ENCODE peak calls at places on chromosome 21, in five cellular contexts. I is neural progenitor cell; Y is CD8-positive, alpha-beta T cell; U is H1; D is heart right ventricle. S is an unnamed sample.

GRCh38 chr21:28136687-28137086 is 856.0 kb downstream of the LTN1 start:
- DNase-seq in Y (no peak), U (no peak), I (no peak), D (no peak), S (no peak)

GRCh38 chr21:27260728-27261127 is 293.8 kb upstream of the ADAMTS5 start:
- DNase-seq in Y (no peak), U (no peak), I (no peak), D (no peak), S (no peak)

GRCh38 chr21:44774972-44775371 is 26.6 kb downstream of the UBE2G2 start:
- DNase-seq in U (no peak), I (no peak), D (no peak), Y (no peak), S (no peak)

GRCh38 chr21:34552324-34553198 is 40.6 kb upstream of the KCNE1 start:
- DNase-seq in U (no peak), I (no peak), Y (no peak), D (no peak), S (no peak)

GRCh38 chr21:45972353-45972715 is 9.2 kb upstream of the COL6A1 start:
- DNase-seq in U (peak; percentile 73), I (no peak), D (peak; percentile 60), Y (no peak), S (no peak)

GRCh38 chr21:44370771-44371410 is 17.5 kb downstream of the TRPM2 start:
- DNase-seq in Y (no peak), D (no peak), U (no peak), I (no peak), S (no peak)

GRCh38 chr21:24861471-24861870 is 745.8 kb downstream of the MRPL39 start:
- DNase-seq in I (no peak), Y (no peak), U (no peak), D (no peak), S (no peak)

GRCh38 chr21:29384608-29385359 is 86.1 kb downstream of the BACH1 start:
- DNase-seq in U (no peak), I (no peak), Y (no peak), D (no peak), S (no peak)

GRCh38 chr21:22062472-22063139 is 1064.4 kb downstream of the NCAM2 start:
- DNase-seq in D (no peak), Y (no peak), I (peak; percentile 13), U (no peak), S (no peak)
- TF ChIP-seq CTCF in D (no peak), Y (no peak), I (no peak), U (no peak), S (no peak)

DNA sequence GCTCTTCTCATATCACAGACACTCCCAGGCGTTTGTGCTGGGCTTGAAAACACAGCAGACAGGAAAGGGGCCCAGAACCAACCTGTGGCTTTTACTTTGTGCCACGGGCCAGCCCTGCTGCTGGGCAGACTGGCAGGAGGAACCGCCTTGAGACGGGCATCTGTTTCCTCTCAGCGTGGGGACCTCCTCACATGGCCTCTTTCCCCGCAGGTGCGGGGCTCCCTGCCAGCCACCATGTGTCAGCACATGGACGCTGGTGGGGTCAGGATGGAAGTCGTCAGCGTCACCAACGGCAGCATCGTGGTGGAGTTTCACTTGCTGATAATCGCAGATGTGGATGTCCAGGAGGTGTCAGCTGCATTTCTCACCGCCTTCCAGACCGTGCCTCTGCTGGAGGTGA is 47.8 kb downstream of the UMODL1 start:
- DNase-seq in I (no peak), D (no peak), U (no peak), Y (no peak), S (no peak)
- H3K4me1 ChIP-seq in I (no peaks in the 10 kb centered on the region), D (no peaks in the 10 kb centered on the region), U (peaks cover 4% of the 10 kb centered on the region), Y (peaks cover 19% of the 10 kb centered on the region), S (peaks cover 3% of the 10 kb centered on the region)

DNA sequence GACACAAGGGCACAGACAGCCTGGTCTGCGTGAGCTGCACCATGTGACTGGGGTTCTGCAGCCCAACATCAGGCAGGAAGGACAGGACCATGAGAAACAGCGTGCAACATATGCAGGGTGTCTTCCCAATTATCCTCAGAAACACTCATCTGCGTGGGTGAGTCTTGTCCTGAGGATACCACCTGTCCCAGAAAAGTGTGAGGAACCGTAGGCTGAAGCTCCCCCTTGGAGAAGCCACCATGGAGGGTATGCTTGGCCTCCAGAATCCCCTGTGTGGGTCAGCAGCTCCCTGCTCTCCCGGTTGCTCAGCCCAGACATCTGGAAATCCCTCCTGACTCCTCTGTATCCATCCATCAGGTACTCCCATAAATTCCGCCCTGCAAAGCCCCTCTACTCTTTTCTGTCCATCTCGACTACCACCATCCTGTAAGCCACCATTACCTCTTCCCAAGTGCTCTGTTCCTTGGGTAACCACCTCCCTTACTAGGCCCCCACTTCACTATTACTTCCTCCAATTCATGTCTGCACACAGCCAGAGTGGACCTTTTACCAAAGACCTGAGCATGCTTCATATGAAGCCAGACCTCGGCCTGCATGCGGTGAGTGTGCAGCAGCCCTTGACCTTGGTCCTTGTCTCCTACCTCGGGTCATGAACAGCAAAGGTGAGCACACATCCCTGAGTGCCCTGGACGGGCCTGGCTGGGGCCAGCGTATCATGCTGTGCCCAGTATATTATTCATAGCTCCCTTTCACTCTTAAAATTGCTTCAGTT is 33.1 kb downstream of the ETS2 start:
- DNase-seq in I (no peak), Y (no peak), D (no peak), U (no peak), S (no peak)
- H3K27ac ChIP-seq in I (no peak overlapping the region), Y (no peak overlapping the region), D (no peak overlapping the region), U (no peak overlapping the region), S (no peak overlapping the region)

DNA sequence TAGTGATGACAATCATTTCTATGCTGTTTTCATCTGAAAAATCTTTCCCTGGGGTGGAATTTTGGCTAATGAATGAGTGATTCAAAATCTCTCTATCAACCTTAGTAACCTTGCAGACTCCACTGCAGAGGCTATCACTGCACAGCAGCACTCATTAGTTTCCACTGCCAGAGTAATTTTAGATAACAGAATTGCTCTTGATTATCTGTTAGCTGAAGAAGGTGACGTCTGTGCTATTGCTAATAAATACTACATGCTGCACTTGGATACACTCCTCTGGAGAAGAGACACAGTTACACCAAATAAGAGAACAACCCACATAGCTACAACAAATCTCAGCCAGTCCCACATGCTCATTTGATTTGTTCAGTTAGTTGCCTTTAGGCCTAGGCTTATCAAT is 1348.4 kb downstream of the NCAM2 start:
- DNase-seq in I (no peak), Y (no peak), U (no peak), D (no peak), S (no peak)
- TF ChIP-seq CTCF in I (no peak), Y (no peak), U (no peak), D (no peak), S (no peak)

DNA sequence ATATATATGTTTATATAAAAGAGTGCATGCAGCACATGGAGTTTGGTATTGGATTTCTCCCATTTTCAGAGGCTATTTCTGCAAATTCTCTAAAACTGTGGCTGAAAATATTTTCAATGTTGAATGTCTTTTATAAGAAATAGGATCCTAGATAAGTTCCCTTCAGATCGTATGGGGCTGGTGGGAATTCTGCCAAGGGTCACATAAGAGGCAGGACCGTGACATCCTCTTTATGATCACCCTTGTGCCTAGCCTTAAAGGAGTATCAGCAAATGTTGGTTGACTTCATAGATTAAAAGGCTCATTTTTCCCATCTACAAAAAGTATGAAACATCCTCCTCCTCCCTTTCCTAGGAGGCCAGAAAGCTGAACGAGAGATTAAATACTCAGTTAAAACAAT is 1.3 kb upstream of the IFNAR2 start:
- DNase-seq in D (no peak), I (no peak), U (no peak), Y (no peak), S (no peak)
- H3K4me1 ChIP-seq in D (peaks cover 24% of the 10 kb centered on the region), I (peaks cover 12% of the 10 kb centered on the region), U (no peaks in the 10 kb centered on the region), Y (peaks cover 33% of the 10 kb centered on the region), S (peaks cover 7% of the 10 kb centered on the region)

GRCh38 chr21:16102113-16102512 is 372.3 kb downstream of the USP25 start:
- DNase-seq in D (no peak), Y (no peak), I (no peak), U (no peak), S (no peak)
- H3K27ac ChIP-seq in D (no peak overlapping the region), Y (no peak overlapping the region), I (no peak overlapping the region), U (no peak overlapping the region), S (no peak overlapping the region)

GRCh38 chr21:21858502-21859334 is 860.5 kb downstream of the NCAM2 start:
- DNase-seq in Y (no peak), I (no peak), U (no peak), D (no peak), S (no peak)
- TF ChIP-seq CTCF in Y (no peak), I (no peak), U (no peak), D (no peak), S (no peak)

DNA sequence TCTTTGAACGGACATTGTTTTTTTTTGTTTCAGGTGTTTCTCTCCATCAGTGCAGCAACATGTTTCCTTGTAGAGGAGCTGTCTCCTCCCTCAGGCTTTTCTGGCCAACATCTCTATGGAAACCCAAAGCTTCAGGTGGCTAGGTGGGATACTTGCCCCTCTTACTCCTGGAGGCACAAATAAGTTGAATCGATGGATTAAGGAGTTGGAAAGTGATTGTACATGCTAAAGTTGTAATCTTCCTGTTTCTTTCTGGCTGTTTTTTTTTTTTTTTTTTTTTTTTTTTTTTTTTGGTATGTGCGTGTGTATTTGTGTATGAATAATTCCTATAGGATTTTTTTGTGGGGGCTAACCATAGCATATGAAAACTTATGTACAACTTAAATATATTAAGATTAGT is 10.6 kb downstream of the USP25 start:
- DNase-seq in Y (no peak), U (no peak), D (no peak), I (no peak), S (no peak)
- H3K4me1 ChIP-seq in Y (peaks cover 42% of the 10 kb centered on the region), U (peaks cover 16% of the 10 kb centered on the region), D (peaks cover 33% of the 10 kb centered on the region), I (peaks cover 32% of the 10 kb centered on the region), S (peaks cover 3% of the 10 kb centered on the region)